ENCODE peak calls at places on chromosome 10, in ten cellular contexts. M is lower lobe of right lung, J is GM10248, Q is endothelial cell, F is neural progenitor cell, N is lower leg skin, U is progenitor cell of endocrine pancreas, L is WTC11, R is B cell, H is Caco-2. V is an unnamed sample.

GRCh38 chr10:24848169-24848688 is 104.2 kb downstream of the PRTFDC1 start:
- DNase-seq in Q (no peak), L (no peak), F (no peak), U (no peak), H (no peak), N (no peak), R (no peak), M (no peak), J (no peak), V (no peak)

GRCh38 chr10:89959433-89960110 is 258.2 kb downstream of the KIF20B start:
- DNase-seq in N (no peak), F (no peak), U (no peak), H (no peak), R (peak; percentile 12), Q (no peak), M (no peak), J (peak; percentile 16), L (no peak), V (no peak)

GRCh38 chr10:124287791-124288190 is 130.9 kb downstream of the OAT start:
- DNase-seq in Q (no peak), J (no peak), H (peak; percentile 14), F (no peak), N (no peak), U (no peak), R (no peak), M (no peak), L (peak; percentile 4), V (peak; percentile 9)

GRCh38 chr10:13270877-13271551 is 28.9 kb downstream of the PHYH start:
- DNase-seq in M (no peak), J (no peak), U (no peak), R (no peak), H (peak; percentile 13), N (no peak), F (no peak), L (no peak), Q (no peak), V (no peak)

GRCh38 chr10:99403674-99404073 is 26.8 kb downstream of the GOT1 start:
- DNase-seq in F (no peak), R (no peak), U (no peak), M (no peak), N (no peak), Q (no peak), J (no peak), H (no peak), L (no peak), V (no peak)

GRCh38 chr10:91220954-91221696 is 662 bp downstream of the PCGF5 start:
- DNase-seq in Q (peak; percentile 26), L (peak; percentile 39), R (no peak), H (no peak), J (no peak), F (peak; percentile 62), U (no peak), M (peak; percentile 56), N (peak; percentile 86), V (peak; percentile 42)

GRCh38 chr10:124127563-124127962 is 34.2 kb upstream of the CHST15 start:
- DNase-seq in F (no peak), M (no peak), Q (no peak), H (no peak), L (no peak), J (no peak), N (no peak), R (no peak), U (no peak), V (no peak)

GRCh38 chr10:49633327-49634045 is 19.6 kb downstream of the CHAT start:
- DNase-seq in L (peak; percentile 7), F (no peak), U (no peak), J (no peak), N (peak; percentile 80), H (peak; percentile 21), M (peak; percentile 20), Q (no peak), R (no peak), V (no peak)

GRCh38 chr10:111077715-111078504 is 1.1 kb downstream of the ADRA2A start:
- DNase-seq in Q (no peak), R (peak; percentile 72), U (no peak), H (no peak), J (peak; percentile 24), M (peak; percentile 52), N (no peak), L (peak; percentile 19), F (peak; percentile 21), V (no peak)

GRCh38 chr10:125472037-125472607 is 210.8 kb downstream of the TEX36 start:
- DNase-seq in N (no peak), L (no peak), Q (no peak), U (no peak), F (no peak), M (no peak), J (no peak), H (peak; percentile 53), R (no peak), V (peak; percentile 44)

GRCh38 chr10:21424511-21424910 is 101.0 kb downstream of the SKIDA1 start:
- DNase-seq in F (no peak), L (no peak), Q (no peak), R (no peak), M (no peak), N (no peak), U (no peak), J (no peak), H (no peak), V (no peak)

GRCh38 chr10:103445767-103446567 is 6.2 kb downstream of the CALHM2 start:
- DNase-seq in N (peak; percentile 93), F (no peak), M (no peak), J (no peak), L (no peak), U (no peak), R (no peak), H (no peak), Q (no peak), V (no peak)

GRCh38 chr10:131371571-131371970 is 60.0 kb upstream of the TCERG1L start:
- DNase-seq in Q (no peak), H (no peak), N (no peak), F (no peak), J (no peak), U (no peak), R (no peak), L (no peak), M (no peak), V (no peak)

GRCh38 chr10:68957284-68957615 is 1.3 kb downstream of the DDX21 start:
- DNase-seq in M (no peak), U (no peak), R (no peak), F (no peak), Q (no peak), L (no peak), H (no peak), J (no peak), N (no peak), V (no peak)

GRCh38 chr10:26737730-26738129 is 40.2 kb downstream of the PDSS1 start:
- DNase-seq in H (no peak), L (no peak), R (peak; percentile 46), M (no peak), U (no peak), J (peak; percentile 78), F (no peak), N (no peak), Q (no peak), V (peak; percentile 49)

GRCh38 chr10:128526793-128527375 is 400.7 kb upstream of the MKI67 start:
- DNase-seq in N (peak; percentile 72), F (no peak), M (no peak), H (no peak), R (no peak), L (peak; percentile 27), U (no peak), J (no peak), Q (no peak), V (no peak)

GRCh38 chr10:28679941-28680752 is 2.8 kb downstream of the BAMBI start:
- DNase-seq in H (peak; percentile 43), N (peak; percentile 37), R (no peak), Q (peak; percentile 31), J (no peak), F (peak; percentile 41), U (no peak), L (no peak), M (no peak), V (no peak)
- TF ChIP-seq CTCF in H (peak; percentile 71), N (no peak), R (peak; percentile 27), Q (peak; percentile 51), J (no peak), F (peak; percentile 50), U (peak; percentile 62), L (no peak), M (peak; percentile 36), V (peak; percentile 15)

DNA sequence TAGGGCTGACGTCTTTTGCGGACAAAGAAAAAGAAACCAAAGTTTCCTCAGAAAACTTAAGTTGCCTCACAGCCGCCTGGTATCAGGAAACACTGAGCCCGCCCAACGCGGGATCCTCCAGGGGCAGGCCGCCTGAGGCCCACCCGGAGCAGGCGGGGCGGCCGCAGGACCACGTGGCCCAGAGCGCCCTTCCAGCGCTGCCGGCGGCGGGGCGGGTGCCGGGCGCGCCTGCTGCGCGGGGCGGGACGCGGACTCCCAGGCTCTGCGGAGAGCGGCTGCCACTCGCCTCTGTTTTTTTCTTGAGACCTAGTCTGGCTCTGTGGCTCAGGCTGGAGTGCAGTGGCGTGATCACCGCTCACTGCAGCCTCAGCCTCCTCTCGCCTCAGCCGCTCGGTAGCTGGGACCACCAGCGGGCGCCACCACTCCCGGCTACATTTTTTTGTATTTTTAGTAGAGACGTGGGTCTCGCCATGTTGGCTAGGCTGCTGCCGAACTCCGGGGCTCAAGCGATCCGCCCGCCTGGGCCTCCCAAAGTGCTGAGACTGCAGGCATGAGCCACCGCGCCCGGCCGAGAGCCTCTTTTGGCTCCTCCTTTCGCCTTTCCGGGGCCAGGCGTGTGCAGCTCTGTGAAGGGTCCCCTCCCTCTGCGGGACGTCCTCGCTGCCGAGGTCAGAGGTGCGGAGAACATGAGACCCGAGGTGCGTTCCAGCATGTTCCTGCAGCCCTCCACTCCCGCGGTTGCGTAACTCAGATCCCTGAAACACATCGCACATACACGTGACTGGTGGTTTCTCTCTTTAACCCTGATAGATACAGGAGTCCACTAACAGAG is 11.6 kb upstream of the HNRNPF start:
- DNase-seq in H (peak; percentile 98), F (peak; percentile 70), L (peak; percentile 65), M (peak; percentile 92), R (peak; percentile 87), U (peak; percentile 65), Q (peak; percentile 59), J (peak; percentile 76), N (peak; percentile 97), V (peak; percentile 97)
- TF ChIP-seq CTCF in H (no peak), F (peak; percentile 42), L (no peak), M (peak; percentile 19), R (peak; percentile 35), U (peak; percentile 44), Q (no peak), J (peak; percentile 41), N (no peak), V (peak; percentile 8)

GRCh38 chr10:555682-556350 is 133.7 kb downstream of the DIP2C start:
- DNase-seq in M (no peak), L (no peak), J (no peak), U (no peak), H (no peak), Q (no peak), N (peak; percentile 75), R (no peak), F (no peak), V (no peak)
- TF ChIP-seq CTCF in M (no peak), L (no peak), J (no peak), U (no peak), H (no peak), Q (no peak), N (no peak), R (no peak), F (no peak), V (no peak)

DNA sequence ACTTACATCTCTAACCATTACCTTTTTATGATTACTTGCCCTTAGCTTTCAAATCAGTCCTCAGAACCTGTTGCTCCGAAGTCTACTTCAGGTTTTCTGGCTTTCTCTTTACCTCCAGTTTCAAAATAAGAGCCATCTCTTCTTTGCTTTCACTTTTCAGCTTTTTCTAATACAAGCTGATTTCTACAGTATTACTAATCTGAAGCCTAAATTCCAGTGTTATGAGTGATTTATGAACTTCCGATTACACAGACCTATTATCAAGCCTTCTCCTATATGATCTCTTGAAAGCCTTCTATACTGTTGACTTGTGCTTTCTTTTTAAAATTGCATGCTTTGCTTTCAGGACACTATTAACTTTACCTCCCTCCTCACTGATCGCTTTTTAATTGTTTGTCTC is 1307.8 kb upstream of the CELF2 start:
- DNase-seq in Q (no peak), H (no peak), N (no peak), J (no peak), M (no peak), F (no peak), U (no peak), L (no peak), R (no peak), V (no peak)
- TF ChIP-seq CTCF in Q (no peak), H (no peak), N (no peak), J (no peak), M (no peak), F (no peak), U (no peak), L (no peak), R (no peak), V (no peak)

V was measured in upper lobe of left lung.